ENCODE peak calls at places on chromosomes 13 and 19, in four cellular contexts. O is choroid plexus epithelial cell, P is A673, Z is adipocyte. E is an unnamed sample.

GRCh38 chr19:15379996-15380647 is 535 bp upstream of the AKAP8 start:
- DNase-seq in P (no peak), O (peak), Z (peak), E (peak)

GRCh38 chr13:39557285-39557955 is 45.6 kb downstream of the LHFPL6 start:
- DNase-seq in Z (no peak), O (no peak), P (no peak), E (no peak)

GRCh38 chr13:102317593-102317992 is 84.3 kb downstream of the FGF14 start:
- DNase-seq in P (no peak), O (peak), Z (no peak), E (peak)

GRCh38 chr13:67101730-67102467 is 128.2 kb downstream of the PCDH9 start:
- DNase-seq in Z (no peak), P (no peak), O (peak), E (no peak)

GRCh38 chr13:86193281-86193680 is 394.1 kb upstream of the SLITRK6 start:
- DNase-seq in Z (no peak), P (no peak), O (peak), E (no peak)

GRCh38 chr19:17220207-17220758 is 5.1 kb downstream of the USE1 start:
- DNase-seq in O (peak), Z (peak), P (peak), E (peak)

GRCh38 chr13:50410921-50411712 is 395.9 kb downstream of the KCNRG start:
- DNase-seq in Z (peak), O (peak), P (peak), E (peak)

GRCh38 chr19:33458807-33459206 is 62.8 kb downstream of the PEPD start:
- DNase-seq in O (no peak), Z (no peak), P (no peak), E (no peak)

GRCh38 chr13:101305981-101306411 is 110.3 kb downstream of the NALCN start:
- DNase-seq in Z (no peak), O (no peak), P (no peak), E (no peak)

GRCh38 chr13:105485061-105485460 is 1050.4 kb downstream of the EFNB2 start:
- DNase-seq in Z (no peak), O (no peak), P (no peak), E (no peak)

GRCh38 chr13:32024750-32025149 is 6.8 kb upstream of the FRY start:
- DNase-seq in O (no peak), P (no peak), Z (no peak), E (no peak)

GRCh38 chr13:21240586-21240985 is 64.1 kb downstream of the MRPL57 start:
- DNase-seq in O (peak), Z (peak), P (peak), E (peak)
- H3K4me3 ChIP-seq in O (no peak), Z (peak), P (no peak), E (no peak)

GRCh38 chr19:12825259-12826131 is 8.9 kb downstream of the RTBDN start:
- DNase-seq in P (peak), O (no peak), Z (no peak), E (no peak)
- H3K4me3 ChIP-seq in P (peak), O (no peak), Z (no peak), E (no peak)

DNA sequence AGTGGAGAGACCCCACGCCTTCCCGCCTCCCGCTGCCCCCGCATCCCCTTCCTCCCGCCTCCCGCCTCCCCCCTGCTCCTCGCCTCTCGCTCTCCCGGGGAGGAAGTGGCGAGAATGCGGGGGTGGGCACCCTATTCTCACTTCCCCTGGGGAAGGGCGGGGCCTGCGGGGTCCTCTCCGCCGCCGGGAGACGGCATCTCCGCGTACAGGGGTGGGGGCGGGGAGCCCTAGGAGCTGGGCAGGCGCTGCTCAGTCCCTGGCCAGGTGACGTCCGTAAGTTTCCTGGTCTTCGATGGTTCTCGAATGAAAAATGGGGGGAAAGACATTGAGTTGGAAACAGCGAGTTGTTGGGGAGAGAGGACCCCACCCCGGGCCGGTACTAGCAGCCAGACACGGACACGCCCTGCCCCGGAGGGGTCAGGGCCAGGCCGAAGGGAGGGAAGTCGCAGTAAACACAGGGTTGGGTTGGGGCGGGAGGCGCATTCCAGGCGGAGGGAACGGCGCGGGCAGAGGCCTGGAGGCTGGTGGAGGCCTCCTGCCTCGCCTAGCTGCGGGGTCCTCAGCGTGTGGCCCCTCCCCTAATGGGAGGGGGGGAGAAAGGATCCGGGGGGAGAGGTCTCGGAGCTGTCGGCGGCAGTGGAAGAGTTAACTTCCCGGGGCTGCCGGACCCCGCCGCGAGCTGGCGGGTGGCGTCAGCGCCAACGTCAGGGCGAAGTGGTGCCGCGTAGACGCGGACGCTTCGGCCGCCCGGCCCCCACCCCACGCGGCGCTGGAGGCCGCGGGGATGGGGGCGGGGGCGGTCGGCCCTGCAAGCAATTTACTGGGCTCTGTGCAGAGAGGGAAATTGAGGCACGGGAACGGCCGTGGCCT is 10.4 kb upstream of the JUND start:
- DNase-seq in Z (peak), O (peak), P (peak), E (peak)
- H3K4me3 ChIP-seq in Z (peak), O (peak), P (peak), E (peak)

GRCh38 chr19:7346488-7346971 is 2.2 kb upstream of the ARHGEF18 start:
- DNase-seq in Z (no peak), O (no peak), P (no peak), E (no peak)
- H3K4me3 ChIP-seq in Z (no peak), O (no peak), P (no peak), E (no peak)

DNA sequence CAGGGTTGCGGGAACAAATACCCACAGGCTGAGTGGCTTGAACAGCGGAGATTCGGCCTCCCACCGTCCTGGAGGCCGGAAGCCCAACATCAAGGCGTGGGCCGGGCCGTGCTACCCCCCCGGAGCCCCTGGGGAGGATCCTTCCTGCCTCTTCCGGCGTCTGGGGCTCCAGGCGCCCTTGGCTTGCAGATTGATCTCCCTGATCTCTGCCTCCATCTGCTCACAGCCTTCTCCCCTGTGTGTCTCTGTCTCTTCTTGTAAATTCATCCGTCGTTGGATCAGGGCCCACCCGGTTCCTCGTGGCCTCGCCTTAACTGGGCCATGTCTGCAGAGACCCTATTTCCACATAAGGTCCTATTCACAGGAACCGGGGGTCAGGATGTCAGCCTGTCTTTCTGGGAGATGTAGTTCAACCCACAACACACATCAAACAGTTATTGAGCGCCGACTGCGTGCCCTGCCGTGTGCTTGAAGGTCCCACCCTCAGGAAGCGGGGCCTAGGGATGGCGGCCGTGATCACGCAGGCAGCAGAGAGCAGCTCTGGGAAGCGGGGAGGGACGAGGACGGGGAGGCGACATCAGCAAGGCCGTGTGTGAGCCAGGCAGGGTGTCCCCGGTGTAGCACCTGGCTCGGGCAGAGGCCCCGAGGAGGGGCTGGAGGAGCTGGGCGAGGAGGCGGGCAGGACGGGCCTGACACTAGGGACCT is 21.3 kb downstream of the HCN2 start:
- DNase-seq in P (peak), O (peak), Z (peak), E (no peak)
- H3K4me3 ChIP-seq in P (peak), O (peak), Z (peak), E (no peak)

DNA sequence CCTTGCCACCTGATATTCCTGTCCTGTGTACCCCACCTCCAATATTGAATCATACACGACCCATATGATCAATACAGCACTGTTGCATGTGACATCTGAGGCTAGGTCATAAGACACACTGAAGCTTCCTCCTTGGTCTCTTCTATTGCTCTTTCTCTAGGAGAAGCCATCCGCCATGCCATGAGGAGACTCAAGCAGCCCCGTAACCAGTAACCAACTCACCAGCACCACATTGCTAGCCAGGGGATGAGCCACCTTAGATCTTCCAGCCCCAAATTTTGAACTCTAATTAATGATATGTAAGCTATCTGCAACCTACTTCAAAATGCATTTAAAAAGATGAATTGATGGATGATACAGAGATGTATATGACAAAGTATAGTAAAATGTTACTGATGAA is 28.6 kb downstream of the ZNF557 start:
- DNase-seq in P (no peak), O (no peak), Z (no peak), E (no peak)
- H3K4me3 ChIP-seq in P (no peak), O (no peak), Z (peak), E (peak)

GRCh38 chr19:2168619-2169424 is 5.1 kb downstream of the DOT1L start:
- DNase-seq in P (no peak), Z (peak), O (peak), E (peak)

GRCh38 chr19:2167896-2168618 is 4.3 kb downstream of the DOT1L start:
- DNase-seq in O (peak), Z (peak), P (no peak), E (peak)

GRCh38 chr19:2170219-2170618 is 6.5 kb downstream of the DOT1L start:
- DNase-seq in Z (no peak), P (no peak), O (no peak), E (no peak)

GRCh38 chr19:2164020-2164988 is 571 bp downstream of the DOT1L start:
- DNase-seq in Z (peak), P (peak), O (no peak), E (peak)

GRCh38 chr19:2166741-2167738 is 3.3 kb downstream of the DOT1L start:
- DNase-seq in P (no peak), O (no peak), Z (peak), E (peak)
- H3K4me3 ChIP-seq in P (no peak), O (no peak), Z (peak), E (peak)